ENCODE peak calls at places on chromosome 1, in four cellular contexts. H, V, R and A are unnamed samples.

GRCh38 chr1:115838426-115838804 is 2.5 kb downstream of the NHLH2 start:
- DNase-seq in H (no peak), R (no peak), V (no peak), A (peak; percentile 44)

GRCh38 chr1:37561794-37562132 is 5.0 kb downstream of the DNALI1 start:
- DNase-seq in R (peak; percentile 35), V (no peak), H (peak; percentile 22), A (peak; percentile 17)

GRCh38 chr1:227895828-227896685 is 51.7 kb downstream of the WNT9A start:
- DNase-seq in V (no peak), R (no peak), H (peak; percentile 3), A (peak; percentile 28)

GRCh38 chr1:3423896-3424610 is 30.4 kb upstream of the ARHGEF16 start:
- DNase-seq in R (peak; percentile 3), H (no peak), V (no peak), A (no peak)

GRCh38 chr1:6118415-6118814 is 61.7 kb downstream of the CHD5 start:
- DNase-seq in R (peak; percentile 23), V (no peak), H (no peak), A (no peak)

GRCh38 chr1:182630586-182630985 is 26.4 kb upstream of the RGS16 start:
- DNase-seq in H (no peak), R (no peak), V (no peak), A (no peak)

GRCh38 chr1:218164930-218165686 is 120.0 kb upstream of the RRP15 start:
- DNase-seq in V (peak; percentile 30), R (no peak), H (no peak), A (peak; percentile 51)

GRCh38 chr1:228515200-228515834 is 28.1 kb downstream of the RNF187 start:
- DNase-seq in R (peak; percentile 71), V (peak; percentile 21), H (peak; percentile 44), A (peak; percentile 42)

GRCh38 chr1:35577071-35577998 is 4.2 kb downstream of the TFAP2E start:
- DNase-seq in R (no peak), H (peak; percentile 53), V (no peak), A (peak; percentile 51)

GRCh38 chr1:82762829-82763532 is 962.2 kb downstream of the ADGRL2 start:
- DNase-seq in V (no peak), H (no peak), R (peak; percentile 38), A (no peak)

DNA sequence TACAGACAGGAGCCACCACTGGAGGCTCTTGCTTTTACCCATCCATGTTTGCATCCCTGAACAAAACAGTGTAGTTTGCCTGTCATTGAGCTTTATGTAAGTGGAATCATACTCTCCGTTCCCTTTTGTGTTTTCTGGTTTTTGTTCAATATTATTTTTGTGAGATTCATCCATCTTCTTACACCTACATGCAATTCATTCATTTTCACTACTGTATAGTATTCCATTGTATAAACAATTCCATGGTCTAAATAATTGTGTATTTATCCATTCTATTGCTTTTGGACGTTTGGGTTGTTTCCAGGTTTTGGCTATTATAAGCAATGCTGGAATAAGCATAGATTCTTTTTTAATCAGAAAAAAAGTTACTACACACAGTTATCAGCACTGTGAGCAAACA is 5.0 kb upstream of the GPR157 start:
- DNase-seq in R (no peak), H (no peak), V (no peak), A (no peak)
- TF ChIP-seq CTCF in R (no peak), H (no peak), V (no peak), A (no peak)

GRCh38 chr1:235468970-235469369 is 35.3 kb downstream of the B3GALNT2 start:
- DNase-seq in H (no peak), V (no peak), R (peak; percentile 50), A (no peak)
- TF ChIP-seq CTCF in H (no peak), V (no peak), R (peak; percentile 30), A (no peak)

GRCh38 chr1:88608139-88608943 is 75.7 kb upstream of the PKN2 start:
- DNase-seq in V (no peak), R (peak; percentile 43), H (no peak), A (no peak)
- TF ChIP-seq CTCF in V (peak; percentile 63), R (peak; percentile 73), H (peak; percentile 63), A (peak; percentile 55)

DNA sequence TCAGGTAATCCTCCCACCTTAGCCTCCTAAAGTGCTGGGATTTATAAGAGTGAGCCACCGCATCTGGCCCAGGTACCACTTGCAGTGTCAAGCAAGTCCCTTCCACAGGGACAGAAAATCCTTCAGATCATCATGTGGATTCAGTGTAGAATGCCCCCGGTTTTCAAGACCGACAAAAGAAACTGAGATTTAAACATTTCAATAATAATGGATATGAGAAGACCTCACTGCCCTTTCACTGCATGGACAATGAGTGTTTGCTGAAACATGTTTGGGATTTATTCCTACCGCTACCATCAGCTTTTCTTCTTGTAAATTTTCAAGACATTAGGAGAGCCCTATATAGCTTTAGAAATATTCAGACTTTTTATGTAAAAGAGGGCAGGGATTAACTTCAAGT is 41.5 kb downstream of the HTR6 start:
- DNase-seq in H (no peak), V (no peak), R (no peak), A (no peak)
- TF ChIP-seq CTCF in H (no peak), V (no peak), R (no peak), A (no peak)

GRCh38 chr1:27616441-27616840 is 12.5 kb upstream of the AHDC1 start:
- DNase-seq in R (no peak), V (no peak), H (no peak), A (no peak)
- TF ChIP-seq CTCF in R (peak; percentile 22), V (no peak), H (no peak), A (no peak)

GRCh38 chr1:117710710-117711109 is 104.9 kb downstream of the TENT5C start:
- DNase-seq in R (no peak), V (no peak), H (no peak), A (no peak)
- TF ChIP-seq CTCF in R (peak; percentile 39), V (peak; percentile 43), H (no peak), A (no peak)

DNA sequence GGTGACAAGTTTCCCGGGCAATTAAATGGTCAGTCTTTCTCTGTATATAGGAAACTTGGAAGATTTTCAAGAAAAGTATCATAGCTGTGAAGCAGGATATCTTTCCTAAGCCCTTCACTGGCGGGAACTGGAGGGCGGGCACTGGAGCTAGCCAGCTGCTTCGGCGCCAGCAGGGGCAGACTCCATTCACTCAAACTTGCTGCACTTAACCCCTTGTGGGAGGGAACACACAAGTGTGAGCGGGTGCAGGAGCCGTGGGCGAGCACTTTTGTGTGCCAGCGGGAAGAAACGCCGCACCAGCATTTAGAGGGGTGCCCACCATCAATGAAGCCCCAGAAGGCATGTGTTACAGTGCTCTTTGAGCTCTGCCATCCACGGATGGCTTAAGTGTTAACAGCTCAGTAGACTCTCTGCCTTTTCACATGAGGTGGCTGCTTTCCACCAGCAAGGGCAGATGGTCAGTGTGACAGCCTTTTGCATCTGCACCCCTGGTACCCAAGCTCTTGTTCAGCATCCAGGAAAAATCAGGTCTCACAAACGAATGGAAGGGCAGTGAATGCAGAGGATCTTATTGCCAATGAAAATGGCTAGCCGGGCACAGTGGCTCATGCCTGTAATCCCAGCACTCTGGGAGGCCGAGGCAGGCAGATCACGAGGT is 232.0 kb upstream of the KAZN start:
- DNase-seq in R (peak; percentile 49), V (no peak), H (no peak), A (peak; percentile 21)
- TF ChIP-seq CTCF in R (peak; percentile 20), V (peak; percentile 17), H (no peak), A (no peak)